ENCODE peak calls at places on chromosomes 1 and 21, in four cellular contexts. R is cardiac muscle cell, U is upper lobe of right lung, N is colonic mucosa. P is an unnamed sample.

GRCh38 chr1:152328801-152329391 is 3.9 kb upstream of the FLG start:
- DNase-seq in R (no peak), U (no peak), N (no peak), P (no peak)

GRCh38 chr1:58570817-58571216 is 6.2 kb downstream of the TACSTD2 start:
- DNase-seq in R (no peak), N (no peak), U (no peak), P (no peak)

GRCh38 chr1:220748091-220748934 is at the start of gene MTARC2:
- DNase-seq in N (peak; percentile 86), U (peak; percentile 90), R (peak; percentile 79), P (no peak)

GRCh38 chr1:30642391-30643120 is 80.8 kb downstream of the MATN1 start:
- DNase-seq in N (no peak), U (peak; percentile 48), R (no peak), P (no peak)

GRCh38 chr1:202586018-202586821 is 124.0 kb downstream of the SYT2 start:
- DNase-seq in N (peak; percentile 28), U (no peak), R (peak; percentile 73), P (no peak)

GRCh38 chr1:42319128-42319851 is 15.7 kb downstream of the FOXJ3 start:
- DNase-seq in N (no peak), R (peak; percentile 64), U (no peak), P (no peak)

GRCh38 chr1:237794071-237794470 is 96.7 kb downstream of the ZP4 start:
- DNase-seq in U (no peak), N (no peak), R (peak; percentile 45), P (no peak)

GRCh38 chr1:47555841-47556616 is 118.2 kb downstream of the FOXD2 start:
- DNase-seq in N (no peak), R (no peak), U (no peak), P (no peak)

GRCh38 chr21:33441489-33442477 is 38.0 kb downstream of the TMEM50B start:
- DNase-seq in R (peak; percentile 77), U (no peak), N (peak; percentile 67), P (no peak)

GRCh38 chr1:154386643-154387352 is 18.3 kb upstream of the IL6R start:
- DNase-seq in R (peak; percentile 36), N (peak; percentile 61), U (peak; percentile 52), P (peak; percentile 51)

GRCh38 chr1:27368872-27369703 is 2.3 kb upstream of the MAP3K6 start:
- DNase-seq in R (peak; percentile 34), N (no peak), U (no peak), P (no peak)

GRCh38 chr1:86515597-86515996 is 31.3 kb upstream of the CLCA4 start:
- DNase-seq in R (peak; percentile 33), U (no peak), N (no peak), P (no peak)

GRCh38 chr1:46653405-46653853 is 14.7 kb downstream of the ATPAF1 start:
- DNase-seq in N (peak; percentile 21), R (peak; percentile 32), U (no peak), P (no peak)

GRCh38 chr1:92136316-92136715 is 56.2 kb downstream of the BTBD8 start:
- DNase-seq in R (peak; percentile 36), U (no peak), N (no peak), P (no peak)

GRCh38 chr1:156816561-156817328 is at the start of gene SH2D2A:
- DNase-seq in U (peak; percentile 73), N (peak; percentile 50), R (peak; percentile 83), P (peak; percentile 92)
- TF ChIP-seq CTCF in U (no peak), N (no peak), R (no peak), P (no peak)

GRCh38 chr1:24341260-24341659 is 22.1 kb downstream of the GRHL3 start:
- DNase-seq in N (no peak), U (no peak), R (no peak), P (no peak)

GRCh38 chr1:24338447-24338846 is 19.3 kb downstream of the GRHL3 start:
- DNase-seq in N (no peak), U (no peak), R (no peak), P (no peak)

GRCh38 chr1:24337455-24337854 is 18.3 kb downstream of the GRHL3 start:
- DNase-seq in N (no peak), U (no peak), R (no peak), P (no peak)

GRCh38 chr1:24340770-24341169 is 21.6 kb downstream of the GRHL3 start:
- DNase-seq in U (no peak), R (no peak), N (no peak), P (no peak)

DNA sequence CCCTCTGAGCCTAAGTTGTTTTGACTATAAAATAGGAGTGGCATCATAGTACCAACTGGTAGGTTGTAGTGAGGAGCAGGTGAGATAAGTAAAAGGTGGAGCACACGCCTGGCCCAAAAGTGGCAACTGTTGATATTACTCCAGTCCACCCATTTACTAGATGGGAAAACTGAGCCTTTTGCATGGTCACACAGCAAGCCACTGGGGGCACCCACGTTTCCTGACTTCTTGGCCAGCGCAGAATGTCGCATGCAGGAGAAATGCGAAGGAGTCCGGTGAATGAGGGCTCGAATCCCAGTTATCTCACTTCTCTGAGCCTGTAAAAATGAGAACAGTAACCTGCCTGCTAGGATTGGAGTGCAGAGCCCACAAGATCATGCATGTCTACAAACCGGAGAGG is 20.8 kb downstream of the GRHL3 start:
- DNase-seq in R (no peak), N (no peak), U (no peak), P (no peak)
- H3K27me3 ChIP-seq in R (no peaks in the 10 kb centered on the region), N (no peaks in the 10 kb centered on the region), U (no peaks in the 10 kb centered on the region), P (no peaks in the 10 kb centered on the region)

DNA sequence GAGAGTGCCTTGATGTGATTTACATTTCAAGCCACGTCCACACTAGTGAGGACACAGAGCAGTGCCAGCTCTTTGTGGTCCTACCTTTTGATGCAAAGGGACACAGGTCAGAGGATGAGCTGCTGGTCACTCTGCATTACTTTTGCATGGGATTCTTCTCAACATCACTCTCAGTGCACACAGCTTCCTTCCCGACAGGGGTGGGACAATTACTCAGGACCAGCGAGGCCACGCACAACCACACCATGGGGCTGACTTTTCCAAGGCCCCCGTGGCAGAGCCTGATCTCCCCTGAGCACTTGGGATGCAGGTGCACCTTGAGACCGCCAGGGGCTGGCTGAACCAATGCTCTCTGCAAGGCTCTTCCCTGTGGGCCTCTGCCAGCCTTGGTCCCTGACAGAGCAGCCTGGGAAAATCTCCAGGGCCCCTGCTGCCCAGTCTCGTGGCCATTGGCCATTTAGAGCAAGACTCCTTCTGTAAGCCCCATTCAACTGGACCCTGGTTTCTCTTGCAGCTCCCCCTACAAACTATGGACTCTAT is 13.2 kb upstream of the PRAMEF12 start:
- DNase-seq in U (no peak), R (no peak), N (no peak), P (no peak)
- TF ChIP-seq CTCF in U (no peak), R (no peak), N (no peak), P (no peak)

GRCh38 chr1:919271-919872 is 4.4 kb upstream of the SAMD11 start:
- DNase-seq in R (no peak), U (no peak), N (no peak), P (no peak)
- H3K27me3 ChIP-seq in R (no peaks in the 10 kb centered on the region), U (peaks cover 87% of the 10 kb centered on the region), N (peaks cover 71% of the 10 kb centered on the region), P (peaks cover 49% of the 10 kb centered on the region)